ENCODE peak calls at places on chromosomes 16 and 17, in four cellular contexts. L is K562, U is HepG2, N is GM12878. K is an unnamed sample.

GRCh38 chr16:17245727-17246576 is 224.8 kb downstream of the XYLT1 start:
- DNase-seq in L (no peak), U (no peak), N (no peak), K (no peak)

GRCh38 chr17:75633484-75634375 is 496 bp downstream of the SMIM5 start:
- DNase-seq in L (peak), U (peak), N (no peak), K (peak)

GRCh38 chr17:32486701-32487459 is at the start of gene CDK5R1:
- DNase-seq in L (peak), U (peak), N (no peak), K (peak)

GRCh38 chr16:10740845-10741208 is 2.8 kb upstream of the NUBP1 start:
- DNase-seq in L (no peak), U (no peak), N (no peak), K (no peak)

GRCh38 chr17:7133424-7133823 is 18.8 kb upstream of the ASGR2 start:
- DNase-seq in L (peak), U (peak), N (peak), K (peak)

GRCh38 chr17:19308398-19308797 is 54.1 kb downstream of the B9D1 start:
- DNase-seq in L (no peak), U (no peak), N (no peak), K (no peak)

GRCh38 chr17:77505460-77505769 is 364.6 kb downstream of the SEC14L1 start:
- DNase-seq in L (no peak), U (no peak), N (no peak), K (no peak)

GRCh38 chr17:67636841-67637240 is 80.9 kb upstream of the NOL11 start:
- DNase-seq in L (no peak), U (no peak), N (no peak), K (no peak)

GRCh38 chr17:81391268-81391963 is 3.8 kb upstream of the BAHCC1 start:
- DNase-seq in L (no peak), U (no peak), N (no peak), K (no peak)

GRCh38 chr16:78133919-78134318 is 34.5 kb downstream of the WWOX start:
- DNase-seq in L (no peak), U (peak), N (no peak), K (no peak)

GRCh38 chr17:193841-194806 is 12.7 kb upstream of the DOC2B start:
- DNase-seq in L (no peak), U (peak), N (no peak), K (no peak)

GRCh38 chr16:85735225-85735722 is 15.6 kb downstream of the C16orf74 start:
- DNase-seq in L (no peak), U (no peak), N (peak), K (no peak)

GRCh38 chr17:3838206-3838605 is 7.8 kb downstream of the NCBP3 start:
- DNase-seq in L (no peak), U (no peak), N (no peak), K (no peak)

GRCh38 chr17:40316571-40317344 is 7.8 kb downstream of the RARA start:
- DNase-seq in L (no peak), U (peak), N (no peak), K (peak)

GRCh38 chr16:24037335-24037734 is 201.6 kb downstream of the PRKCB start:
- DNase-seq in L (no peak), U (no peak), N (no peak), K (no peak)

GRCh38 chr16:10741844-10742243 is 1.8 kb upstream of the NUBP1 start:
- DNase-seq in L (no peak), U (no peak), N (no peak), K (peak)

GRCh38 chr16:19153876-19154275 is 14.2 kb upstream of the SYT17 start:
- DNase-seq in L (peak), U (no peak), N (no peak), K (peak)

GRCh38 chr17:77291591-77292386 is 151.0 kb downstream of the SEC14L1 start:
- DNase-seq in L (no peak), U (no peak), N (no peak), K (no peak)

GRCh38 chr17:1597861-1598342 is 30.7 kb downstream of the SLC43A2 start:
- DNase-seq in L (no peak), U (peak), N (no peak), K (no peak)

GRCh38 chr16:12876778-12877177 is 24.6 kb upstream of the SHISA9 start:
- DNase-seq in L (no peak), U (no peak), N (no peak), K (no peak)

GRCh38 chr17:77286641-77287431 is 146.1 kb downstream of the SEC14L1 start:
- DNase-seq in L (no peak), U (peak), N (no peak), K (peak)

GRCh38 chr16:85393674-85394510 is 219.2 kb upstream of the GSE1 start:
- DNase-seq in L (peak), U (no peak), N (no peak), K (peak)

GRCh38 chr17:21194210-21194609 is 19.8 kb downstream of the TMEM11 start:
- DNase-seq in L (no peak), U (no peak), N (no peak), K (peak)

GRCh38 chr17:82435103-82435502 is 15.4 kb downstream of the CYBC1 start:
- DNase-seq in L (no peak), U (no peak), N (no peak), K (no peak)

GRCh38 chr16:17412221-17412620 is 58.5 kb downstream of the XYLT1 start:
- DNase-seq in L (no peak), U (no peak), N (no peak), K (no peak)

GRCh38 chr17:27878776-27879562 is 14.2 kb downstream of the LYRM9 start:
- DNase-seq in L (no peak), U (no peak), N (no peak), K (peak)

GRCh38 chr16:15907863-15908478 is 19.6 kb upstream of the CEP20 start:
- DNase-seq in L (peak), U (peak), N (peak), K (peak)

DNA sequence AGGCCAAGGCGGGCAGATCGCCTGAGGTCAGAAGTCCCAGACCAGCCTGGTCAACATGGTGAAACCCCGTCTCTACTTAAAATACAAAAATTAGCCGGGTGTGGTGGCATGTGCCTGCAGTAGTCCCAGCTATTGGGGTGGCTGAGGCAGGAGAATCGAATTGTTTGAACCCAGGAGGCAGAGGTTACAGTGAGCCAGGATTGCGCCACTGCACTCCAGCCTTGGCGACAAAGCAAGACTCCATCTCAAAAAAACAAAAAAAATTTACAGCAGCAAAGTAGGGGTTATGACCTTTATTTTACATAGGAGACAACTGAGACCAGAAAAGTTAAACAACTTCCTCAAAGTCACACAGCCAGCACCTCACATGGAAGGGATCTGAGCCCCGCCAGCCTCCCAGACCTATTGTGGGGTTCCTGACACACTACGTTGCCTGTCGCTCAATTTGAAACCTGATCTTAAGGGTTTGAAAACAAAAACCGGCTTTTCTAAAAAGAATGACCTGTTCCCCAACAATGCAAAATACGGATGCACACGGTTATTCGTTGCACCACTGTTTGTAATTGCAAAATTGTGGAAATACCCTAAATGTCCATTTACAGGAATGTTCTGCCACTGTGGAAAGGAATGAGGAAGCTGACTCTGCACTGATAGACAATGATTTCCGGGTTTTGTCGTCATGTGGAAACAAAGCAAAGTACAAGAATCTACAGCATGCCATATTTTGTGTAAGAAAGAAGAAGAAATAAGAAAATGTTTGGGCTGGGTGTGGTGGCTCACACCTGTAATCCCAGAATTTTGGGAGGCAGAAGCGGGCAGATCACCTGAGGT is 77.2 kb downstream of the CNGB1 start:
- DNase-seq in L (no peak), U (peak), N (no peak), K (no peak)
- TF ChIP-seq NFIC in L (no peak), U (peak), N (no peak), K (no peak)

GRCh38 chr16:66874079-66874775 is 6.1 kb upstream of the PDP2 start:
- DNase-seq in L (no peak), U (no peak), N (no peak), K (no peak)
- TF ChIP-seq NFIC in L (no peak), U (no peak), N (no peak), K (no peak)

GRCh38 chr17:69356625-69357024 is 29.7 kb upstream of the ABCA5 start:
- DNase-seq in L (no peak), U (no peak), N (no peak), K (no peak)

GRCh38 chr17:69361156-69361555 is 34.2 kb upstream of the ABCA5 start:
- DNase-seq in L (no peak), U (no peak), N (no peak), K (no peak)

GRCh38 chr17:69357701-69358100 is 30.8 kb upstream of the ABCA5 start:
- DNase-seq in L (no peak), U (peak), N (no peak), K (no peak)

GRCh38 chr17:69363488-69364210 is 36.7 kb upstream of the ABCA5 start:
- DNase-seq in L (no peak), U (no peak), N (no peak), K (no peak)

DNA sequence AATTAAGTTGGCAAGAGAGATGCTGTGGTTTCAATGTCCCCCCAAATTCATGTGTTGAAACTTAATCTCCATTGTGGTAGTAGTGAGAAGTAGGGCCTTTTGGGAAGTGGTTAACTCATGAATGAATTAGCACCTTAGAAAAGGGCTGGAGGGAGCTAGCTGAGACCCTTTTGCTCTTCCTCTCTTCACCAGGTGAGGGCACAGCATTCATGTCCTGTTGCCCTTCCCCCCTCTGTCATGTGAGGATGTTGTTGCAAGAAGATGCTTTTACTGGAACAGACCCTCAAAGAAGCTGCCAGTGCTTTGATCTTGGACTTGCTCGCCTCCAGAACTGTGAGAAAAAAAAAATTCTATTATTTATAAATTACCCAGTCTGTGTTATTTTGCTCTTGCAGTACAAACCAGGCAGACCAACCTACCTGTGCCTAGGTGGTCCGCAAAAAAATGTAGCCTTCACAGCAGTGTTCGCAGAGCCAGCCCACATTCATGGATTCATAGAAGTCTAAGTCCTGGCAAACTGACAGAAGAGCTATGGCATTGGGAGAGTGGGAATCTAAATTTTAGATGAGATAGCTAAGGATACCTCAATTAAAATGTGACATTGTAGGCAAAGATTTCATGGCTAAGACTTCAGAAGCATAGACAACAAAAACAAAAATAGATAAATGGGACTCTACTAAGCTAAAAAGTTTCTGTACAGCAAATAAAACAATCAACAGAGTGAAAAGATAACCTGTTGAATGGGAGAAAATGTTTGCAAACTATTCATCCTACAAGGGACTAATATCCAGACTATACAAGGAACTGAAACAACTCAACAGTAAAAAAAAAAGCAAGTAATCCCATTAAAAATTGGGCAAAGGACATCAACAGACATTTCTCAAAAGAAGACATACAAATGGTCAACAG is 32.0 kb upstream of the ABCA5 start:
- DNase-seq in L (no peak), U (peak), N (peak), K (peak)
- TF ChIP-seq NFIC in L (no peak), U (no peak), N (no peak), K (no peak)

GRCh38 chr17:71703701-71704100 is 417.1 kb upstream of the SOX9 start:
- DNase-seq in L (no peak), U (no peak), N (no peak), K (no peak)

GRCh38 chr17:71709974-71710373 is 410.8 kb upstream of the SOX9 start:
- DNase-seq in L (no peak), U (no peak), N (no peak), K (peak)

GRCh38 chr17:71713846-71714245 is 407.0 kb upstream of the SOX9 start:
- DNase-seq in L (no peak), U (no peak), N (no peak), K (no peak)

DNA sequence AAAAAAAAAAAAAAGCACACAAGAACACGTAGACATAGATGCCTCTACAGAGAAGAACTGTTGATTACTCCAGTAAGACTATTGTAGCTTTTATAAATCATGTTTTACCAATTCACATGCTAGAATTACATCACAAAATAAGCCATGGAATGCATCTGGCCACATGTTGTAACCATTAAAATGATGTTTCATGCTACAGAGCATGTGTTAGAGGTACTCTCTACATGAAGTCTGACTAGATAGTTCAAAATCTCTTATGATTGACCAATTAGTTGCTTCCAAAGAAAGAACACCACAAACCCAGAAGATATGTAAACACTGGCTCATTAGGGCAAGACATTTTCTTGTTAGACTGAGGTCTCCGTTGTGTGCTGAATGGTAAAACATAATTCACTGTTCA is 411.5 kb upstream of the SOX9 start:
- DNase-seq in L (no peak), U (no peak), N (no peak), K (no peak)
- TF ChIP-seq NFIC in L (no peak), U (no peak), N (no peak), K (no peak)

GRCh38 chr17:74151551-74152315 is 51.7 kb upstream of the RPL38 start:
- DNase-seq in L (no peak), U (no peak), N (no peak), K (no peak)

GRCh38 chr17:74148901-74149596 is 54.4 kb upstream of the RPL38 start:
- DNase-seq in L (no peak), U (no peak), N (no peak), K (no peak)

GRCh38 chr17:74148446-74148845 is 55.0 kb upstream of the RPL38 start:
- DNase-seq in L (no peak), U (no peak), N (no peak), K (no peak)

GRCh38 chr17:74149597-74150427 is 53.7 kb upstream of the RPL38 start:
- DNase-seq in L (no peak), U (no peak), N (no peak), K (no peak)

GRCh38 chr17:74150428-74151025 is 53.0 kb upstream of the RPL38 start:
- DNase-seq in L (no peak), U (no peak), N (no peak), K (no peak)
- TF ChIP-seq NFIC in L (no peak), U (no peak), N (no peak), K (no peak)

GRCh38 chr17:51640108-51640622 is 379.8 kb downstream of the UTP18 start:
- DNase-seq in L (peak), U (peak), N (no peak), K (peak)
- TF ChIP-seq NFIC in L (no peak), U (no peak), N (no peak), K (no peak)

GRCh38 chr17:44221072-44221861 is 1.8 kb upstream of the UBTF start:
- DNase-seq in L (peak), U (peak), N (no peak), K (peak)
- TF ChIP-seq NFIC in L (peak), U (no peak), N (peak), K (no peak)